ENCODE peak calls at places on chromosomes 13 and 19, in four cellular contexts. One of them, this sample, is unnamed.

GRCh38 chr19:54137913-54138776 is 583 bp downstream of the CNOT3 start:
- DNase-seq in K562: peak
- DNase-seq in HepG2: no peak
- DNase-seq in A549: no peak
- DNase-seq in this sample: no peak

GRCh38 chr13:32262619-32263018 is 52.5 kb downstream of the ZAR1L start:
- DNase-seq in A549: no peak
- DNase-seq in K562: no peak
- DNase-seq in HepG2: no peak
- DNase-seq in this sample: no peak

GRCh38 chr13:109606404-109607028 is 179.9 kb downstream of the IRS2 start:
- DNase-seq in HepG2: no peak
- DNase-seq in K562: no peak
- DNase-seq in A549: no peak
- DNase-seq in this sample: no peak

GRCh38 chr13:76823969-76824368 is 62.2 kb downstream of the KCTD12 start:
- DNase-seq in K562: no peak
- DNase-seq in HepG2: no peak
- DNase-seq in A549: no peak
- DNase-seq in this sample: no peak

GRCh38 chr13:47399599-47399998 is 502.7 kb upstream of the HTR2A start:
- DNase-seq in HepG2: no peak
- DNase-seq in K562: no peak
- DNase-seq in A549: no peak
- DNase-seq in this sample: no peak

GRCh38 chr19:40523322-40524047 is 53.2 kb upstream of the SHKBP1 start:
- DNase-seq in K562: peak
- DNase-seq in HepG2: peak
- DNase-seq in A549: peak
- DNase-seq in this sample: peak

GRCh38 chr19:23145617-23146415 is 29.0 kb downstream of the ZNF730 start:
- DNase-seq in K562: no peak
- DNase-seq in A549: no peak
- DNase-seq in HepG2: no peak
- DNase-seq in this sample: no peak

GRCh38 chr13:98147521-98147920 is 4.6 kb downstream of the FARP1 start:
- DNase-seq in A549: no peak
- DNase-seq in K562: no peak
- DNase-seq in HepG2: peak
- DNase-seq in this sample: no peak

GRCh38 chr13:51396352-51396751 is 56.5 kb downstream of the INTS6 start:
- DNase-seq in HepG2: no peak
- DNase-seq in A549: no peak
- DNase-seq in K562: no peak
- DNase-seq in this sample: peak

GRCh38 chr13:33490461-33491327 is 205.1 kb upstream of the STARD13 start:
- DNase-seq in HepG2: no peak
- DNase-seq in A549: no peak
- DNase-seq in K562: peak
- DNase-seq in this sample: no peak

GRCh38 chr13:78194904-78195639 is 276.4 kb upstream of the EDNRB start:
- DNase-seq in HepG2: no peak
- DNase-seq in K562: no peak
- DNase-seq in A549: no peak
- DNase-seq in this sample: no peak

DNA sequence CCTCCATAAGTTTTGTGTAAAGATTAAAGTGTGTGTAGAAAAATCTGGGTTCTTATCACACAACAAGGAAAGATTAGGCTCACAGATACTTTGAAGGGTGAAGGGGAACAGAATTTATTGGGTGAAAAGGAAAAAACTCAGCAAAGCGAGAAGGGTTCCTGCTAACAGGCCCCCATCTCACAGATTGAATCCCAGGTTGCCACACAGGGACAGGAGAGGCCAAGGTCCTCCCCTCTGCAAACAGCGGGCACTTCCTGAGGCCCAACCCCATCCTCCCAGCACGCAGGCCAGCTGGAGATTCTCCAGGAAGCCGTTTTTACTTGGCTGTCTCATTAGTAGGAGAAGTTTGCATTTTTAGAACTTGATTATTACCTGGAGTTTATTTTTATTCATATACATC is 15.2 kb upstream of the ERCC5 start:
- DNase-seq in HepG2: peak
- DNase-seq in K562: no peak
- DNase-seq in A549: no peak
- DNase-seq in this sample: no peak
- TF ChIP-seq MAX in HepG2: peak
- TF ChIP-seq MAX in K562: no peak
- TF ChIP-seq MAX in A549: no peak
- TF ChIP-seq MAX in this sample: no peak

GRCh38 chr19:14333101-14333871 is 48.0 kb upstream of the ADGRE5 start:
- DNase-seq in HepG2: no peak
- DNase-seq in A549: peak
- DNase-seq in K562: peak
- DNase-seq in this sample: no peak
- TF ChIP-seq MAX in HepG2: no peak
- TF ChIP-seq MAX in A549: no peak
- TF ChIP-seq MAX in K562: no peak
- TF ChIP-seq MAX in this sample: no peak

GRCh38 chr13:45180713-45181601 is 19.9 kb downstream of the KCTD4 start:
- DNase-seq in K562: no peak
- DNase-seq in HepG2: no peak
- DNase-seq in A549: no peak
- DNase-seq in this sample: no peak
- TF ChIP-seq MAX in K562: no peak
- TF ChIP-seq MAX in HepG2: no peak
- TF ChIP-seq MAX in A549: no peak
- TF ChIP-seq MAX in this sample: no peak

GRCh38 chr13:29524176-29524575 is 71.3 kb downstream of the SLC7A1 start:
- DNase-seq in HepG2: no peak
- DNase-seq in A549: no peak
- DNase-seq in K562: no peak
- DNase-seq in this sample: no peak
- TF ChIP-seq MAX in HepG2: no peak
- TF ChIP-seq MAX in A549: no peak
- TF ChIP-seq MAX in K562: no peak
- TF ChIP-seq MAX in this sample: no peak

This sample was measured in NB4.